ENCODE peak calls at places on chromosome 1, in six cellular contexts. H is GM12865, O is neural crest cell, F is astrocyte of the spinal cord, D is psoas muscle, X is pancreas. V is an unnamed sample.

GRCh38 chr1:910311-910880 is 13.3 kb upstream of the SAMD11 start:
- DNase-seq in H (no peak), O (no peak), F (no peak), D (peak; percentile 43), X (peak; percentile 57), V (no peak)

GRCh38 chr1:203175237-203176181 is at the start of gene MYBPH:
- DNase-seq in H (no peak), O (no peak), F (no peak), D (peak; percentile 73), X (peak; percentile 61), V (no peak)

GRCh38 chr1:111582016-111582415 is 37.6 kb upstream of the RAP1A start:
- DNase-seq in H (no peak), O (no peak), F (no peak), D (no peak), X (no peak), V (no peak)

GRCh38 chr1:108016451-108016920 is 51.5 kb upstream of the VAV3 start:
- DNase-seq in H (peak; percentile 34), O (no peak), F (peak; percentile 77), D (no peak), X (no peak), V (peak; percentile 18)

GRCh38 chr1:184555665-184556641 is 169.1 kb downstream of the C1orf21 start:
- DNase-seq in H (no peak), O (no peak), F (no peak), D (no peak), X (no peak), V (no peak)

GRCh38 chr1:91952187-91952586 is 3.0 kb downstream of the BRDT start:
- DNase-seq in H (no peak), O (no peak), F (no peak), D (no peak), X (no peak), V (no peak)

GRCh38 chr1:26038904-26039303 is 7.0 kb downstream of the SLC30A2 start:
- DNase-seq in H (no peak), O (no peak), F (no peak), D (no peak), X (no peak), V (no peak)

GRCh38 chr1:26909951-26910342 is 3.8 kb downstream of the NR0B2 start:
- DNase-seq in H (no peak), O (no peak), F (no peak), D (no peak), X (no peak), V (no peak)

GRCh38 chr1:51192213-51192843 is 43.7 kb upstream of the RNF11 start:
- DNase-seq in H (peak; percentile 77), O (peak; percentile 75), F (peak; percentile 76), D (peak; percentile 70), X (peak; percentile 69), V (peak; percentile 78)

GRCh38 chr1:150148834-150149489 is 754 bp upstream of the PLEKHO1 start:
- DNase-seq in H (no peak), O (no peak), F (peak; percentile 29), D (no peak), X (no peak), V (no peak)

GRCh38 chr1:219990782-219991510 is 55.4 kb downstream of the EPRS1 start:
- DNase-seq in H (peak; percentile 9), O (no peak), F (peak; percentile 52), D (no peak), X (no peak), V (no peak)
- TF ChIP-seq CTCF in H (peak; percentile 32), O (peak; percentile 74), F (peak; percentile 66), D (peak; percentile 58), X (peak; percentile 42), V (no peak)

GRCh38 chr1:160821627-160822026 is 25.7 kb downstream of the LY9 start:
- DNase-seq in H (no peak), O (no peak), F (no peak), D (no peak), X (no peak), V (peak; percentile 37)
- TF ChIP-seq CTCF in H (no peak), O (no peak), F (no peak), D (no peak), X (no peak), V (no peak)

DNA sequence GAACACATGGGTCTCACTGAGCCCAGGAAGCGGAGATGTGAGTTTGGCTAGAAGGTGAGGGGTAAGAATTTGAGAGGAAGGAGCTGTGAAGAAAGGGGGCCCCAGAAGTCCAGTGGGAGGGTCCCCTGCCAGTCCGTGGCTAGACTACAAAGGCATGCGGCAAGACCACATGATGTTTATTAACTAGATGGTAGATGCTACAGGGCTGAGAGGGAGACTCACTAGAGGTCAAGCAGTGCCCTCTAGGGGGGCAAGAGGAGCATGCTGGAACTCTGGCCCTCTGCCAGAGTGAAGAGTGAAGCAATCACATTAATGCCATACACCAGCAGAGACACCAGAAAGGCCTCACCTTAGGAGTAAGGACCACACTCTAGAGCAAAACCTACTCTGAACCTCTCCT is 12.2 kb downstream of the KIAA0319L start:
- DNase-seq in H (peak; percentile 77), O (no peak), F (no peak), D (peak; percentile 70), X (no peak), V (peak; percentile 76)
- TF ChIP-seq CTCF in H (peak; percentile 58), O (peak; percentile 58), F (peak; percentile 17), D (peak; percentile 32), X (no peak), V (peak; percentile 41)

GRCh38 chr1:205526431-205526830 is 22.0 kb downstream of the CDK18 start:
- DNase-seq in H (no peak), O (no peak), F (no peak), D (no peak), X (no peak), V (no peak)
- TF ChIP-seq CTCF in H (no peak), O (no peak), F (no peak), D (no peak), X (no peak), V (no peak)

GRCh38 chr1:39187276-39188046 is 17.0 kb upstream of the MACF1 start:
- DNase-seq in H (no peak), O (no peak), F (no peak), D (no peak), X (no peak), V (no peak)

GRCh38 chr1:39181311-39181710 is 23.2 kb upstream of the MACF1 start:
- DNase-seq in H (no peak), O (no peak), F (no peak), D (no peak), X (no peak), V (no peak)

GRCh38 chr1:39182804-39183203 is 21.7 kb upstream of the MACF1 start:
- DNase-seq in H (no peak), O (no peak), F (no peak), D (no peak), X (no peak), V (no peak)

GRCh38 chr1:39184354-39184818 is 20.1 kb upstream of the MACF1 start:
- DNase-seq in H (no peak), O (no peak), F (no peak), D (no peak), X (no peak), V (peak; percentile 50)

DNA sequence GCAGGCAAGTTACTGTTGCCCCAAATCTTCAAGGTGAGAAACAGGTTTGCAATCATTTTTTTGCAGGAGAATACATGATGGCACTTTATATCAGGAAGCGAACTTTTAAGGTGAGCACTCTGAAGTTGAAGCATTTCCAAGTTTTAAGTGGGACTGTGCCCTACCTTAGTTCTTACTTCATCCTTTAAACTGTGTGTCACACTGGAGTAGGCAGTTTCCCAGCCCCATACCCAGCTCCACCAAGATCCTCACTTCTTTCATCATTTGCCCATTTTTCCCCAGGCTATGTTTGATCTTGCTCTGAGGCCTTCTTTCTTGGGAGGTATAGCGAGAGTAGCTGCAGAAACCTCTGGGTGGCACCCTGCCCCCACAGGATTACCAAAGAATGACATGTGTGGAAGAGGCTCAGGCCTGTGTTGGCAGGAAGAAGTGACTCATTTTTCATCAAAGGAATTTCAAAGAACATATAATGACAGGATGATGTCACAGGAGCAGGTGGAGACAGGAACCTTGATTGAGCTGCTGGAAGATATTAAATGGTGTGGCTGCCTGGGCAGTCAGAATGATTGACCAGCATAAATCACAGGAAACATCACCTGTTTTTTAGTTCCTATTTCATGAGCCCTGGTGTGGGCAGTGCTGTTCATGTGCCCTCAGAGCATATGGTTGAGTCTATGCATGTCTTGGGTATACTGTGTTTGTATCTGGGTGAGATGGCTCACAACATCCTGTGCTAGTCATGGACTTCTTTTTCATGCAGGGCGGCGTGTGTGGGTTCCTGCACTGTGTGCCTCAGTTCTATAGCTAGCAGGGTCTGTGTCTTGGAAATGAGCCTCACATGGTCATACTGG is 20.8 kb upstream of the MACF1 start:
- DNase-seq in H (peak; percentile 68), O (no peak), F (peak; percentile 80), D (peak; percentile 81), X (no peak), V (peak; percentile 93)
- TF ChIP-seq CTCF in H (peak; percentile 51), O (peak; percentile 64), F (peak; percentile 39), D (peak; percentile 57), X (no peak), V (peak; percentile 61)

GRCh38 chr1:220243947-220244346 is 28.3 kb downstream of the RAB3GAP2 start:
- DNase-seq in H (no peak), O (no peak), F (no peak), D (no peak), X (no peak), V (no peak)

GRCh38 chr1:220255204-220255603 is 17.0 kb downstream of the RAB3GAP2 start:
- DNase-seq in H (no peak), O (no peak), F (no peak), D (no peak), X (no peak), V (no peak)

GRCh38 chr1:220251272-220251671 is 21.0 kb downstream of the RAB3GAP2 start:
- DNase-seq in H (no peak), O (no peak), F (no peak), D (no peak), X (no peak), V (no peak)

DNA sequence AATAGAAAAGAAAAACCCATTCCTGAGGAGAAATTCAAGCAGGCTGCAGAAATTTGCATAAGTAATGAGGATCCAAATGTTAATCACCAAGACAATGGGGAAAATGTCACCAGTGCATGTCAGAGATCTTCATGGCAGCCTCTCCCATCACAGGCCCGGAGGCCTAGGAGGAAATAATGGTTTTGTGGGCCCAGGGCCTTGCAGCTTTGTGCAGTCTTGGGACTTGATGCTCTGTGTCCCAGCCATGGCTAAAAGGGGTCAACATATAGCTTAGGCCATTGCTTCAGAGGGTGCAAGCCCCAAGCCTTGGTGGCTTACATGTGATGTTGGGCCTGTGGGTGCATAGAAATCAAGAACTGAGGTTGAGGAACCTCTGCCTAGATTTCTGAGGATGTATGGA is 22.7 kb downstream of the RAB3GAP2 start:
- DNase-seq in H (no peak), O (no peak), F (no peak), D (no peak), X (no peak), V (no peak)
- TF ChIP-seq CTCF in H (no peak), O (no peak), F (no peak), D (no peak), X (no peak), V (no peak)

DNA sequence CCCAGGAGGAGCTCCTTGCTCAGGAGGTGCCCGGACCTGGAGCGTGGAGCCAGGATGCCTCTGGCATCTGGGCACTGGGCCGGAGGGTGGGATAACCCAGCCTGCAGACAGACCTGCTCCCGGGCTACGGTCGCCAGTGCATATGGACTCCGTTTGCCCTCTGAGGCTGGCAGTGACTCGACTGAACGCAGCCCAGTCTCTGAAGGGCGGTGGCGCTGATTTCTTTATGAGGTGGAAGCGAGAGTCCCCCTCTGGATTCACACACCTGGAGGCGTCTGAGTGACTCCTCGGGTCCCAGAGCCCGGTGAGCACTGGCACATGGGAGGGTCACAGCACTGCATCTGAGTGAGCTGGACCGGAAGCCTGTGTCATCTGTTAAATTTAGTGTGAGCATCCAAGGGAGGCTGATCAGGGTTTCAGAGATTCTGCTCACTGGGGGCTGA is 60.5 kb upstream of the TTC34 start:
- DNase-seq in H (no peak), O (no peak), F (no peak), D (peak; percentile 28), X (no peak), V (no peak)
- TF ChIP-seq CTCF in H (no peak), O (no peak), F (no peak), D (no peak), X (no peak), V (no peak)